ENCODE peak calls at places on chromosomes 3 and 15, in ten cellular contexts. C, Z, E, B, W, V, L, P, X and N are unnamed samples.

GRCh38 chr15:90838066-90838465 is 30.3 kb upstream of the FURIN start:
- DNase-seq in V (no peak), Z (no peak), X (no peak), L (no peak), E (no peak), W (no peak), B (no peak), P (no peak), C (no peak), N (no peak)

GRCh38 chr3:110164632-110165240 is 827.4 kb upstream of the DPPA4 start:
- DNase-seq in L (no peak), W (no peak), B (no peak), E (no peak), C (no peak), P (no peak), X (no peak), V (no peak), Z (no peak), N (no peak)

GRCh38 chr3:150349314-150350097 is 58.6 kb upstream of the TSC22D2 start:
- DNase-seq in X (no peak), B (no peak), P (no peak), W (no peak), L (no peak), C (no peak), E (no peak), Z (no peak), V (no peak), N (no peak)

GRCh38 chr3:155805802-155806618 is at the start of gene C3orf33:
- DNase-seq in E (peak; percentile 73), B (peak; percentile 84), Z (peak; percentile 95), X (no peak), W (peak; percentile 73), V (peak; percentile 91), C (peak; percentile 84), P (no peak), L (peak; percentile 30), N (peak; percentile 41)

GRCh38 chr3:143121240-143122088 is 1.9 kb downstream of the CHST2 start:
- DNase-seq in L (no peak), X (no peak), B (peak; percentile 85), C (peak; percentile 9), V (peak; percentile 44), P (no peak), Z (peak; percentile 60), E (peak; percentile 53), W (peak; percentile 82), N (no peak)

GRCh38 chr3:44419923-44420650 is 57.4 kb downstream of the ZNF445 start:
- DNase-seq in Z (no peak), W (no peak), B (no peak), P (no peak), E (no peak), L (no peak), X (no peak), C (no peak), V (no peak), N (no peak)

GRCh38 chr3:14290631-14291385 is 111.6 kb upstream of the SLC6A6 start:
- DNase-seq in V (no peak), L (no peak), X (no peak), E (no peak), P (no peak), C (no peak), B (no peak), Z (no peak), W (no peak), N (no peak)

GRCh38 chr3:356947-357346 is 160.4 kb downstream of the CHL1 start:
- DNase-seq in Z (no peak), V (no peak), W (no peak), E (no peak), L (no peak), B (no peak), P (no peak), X (no peak), C (no peak), N (no peak)

GRCh38 chr3:112848196-112848595 is 1.5 kb upstream of the CD200R1L start:
- DNase-seq in P (no peak), V (no peak), B (no peak), W (no peak), X (no peak), Z (no peak), C (no peak), L (no peak), E (no peak), N (no peak)

GRCh38 chr3:67386446-67386845 is 268.0 kb downstream of the SUCLG2 start:
- DNase-seq in C (no peak), Z (no peak), X (no peak), E (no peak), V (no peak), P (no peak), W (no peak), L (no peak), B (no peak), N (no peak)

GRCh38 chr3:180983136-180983535 is 6.4 kb downstream of the DNAJC19 start:
- DNase-seq in V (no peak), B (no peak), P (no peak), W (no peak), L (no peak), X (no peak), Z (no peak), E (no peak), C (no peak), N (no peak)

GRCh38 chr15:82624008-82624407 is 23.2 kb downstream of the CPEB1 start:
- DNase-seq in E (no peak), L (no peak), W (no peak), P (no peak), V (no peak), Z (no peak), X (no peak), B (no peak), C (no peak), N (no peak)

GRCh38 chr3:172034786-172035685 is 4.3 kb upstream of the FNDC3B start:
- DNase-seq in C (no peak), V (peak; percentile 57), B (peak; percentile 58), Z (peak; percentile 31), P (no peak), W (peak; percentile 37), L (no peak), E (no peak), X (no peak), N (peak; percentile 37)

GRCh38 chr3:120688121-120688520 is 6.1 kb upstream of the HGD start:
- DNase-seq in B (no peak), W (no peak), P (peak; percentile 55), L (no peak), E (no peak), X (no peak), V (no peak), C (no peak), Z (no peak), N (no peak)

GRCh38 chr3:188006726-188007393 is 147.1 kb upstream of the LPP start:
- DNase-seq in X (no peak), E (peak; percentile 94), P (no peak), L (no peak), V (no peak), C (no peak), W (no peak), B (no peak), Z (no peak), N (no peak)

GRCh38 chr3:124791142-124791541 is 60.9 kb downstream of the UMPS start:
- DNase-seq in C (no peak), L (no peak), P (no peak), V (no peak), B (no peak), Z (no peak), E (no peak), W (no peak), X (no peak), N (no peak)

GRCh38 chr3:149790265-149790664 is 2.1 kb downstream of the ANKUB1 start:
- DNase-seq in Z (no peak), B (no peak), E (no peak), X (no peak), W (no peak), L (no peak), C (no peak), V (no peak), P (no peak), N (no peak)

GRCh38 chr3:55873523-55874254 is 386.6 kb upstream of the WNT5A start:
- DNase-seq in C (no peak), B (no peak), P (no peak), L (peak; percentile 4), X (no peak), V (no peak), E (no peak), W (no peak), Z (no peak), N (no peak)

GRCh38 chr15:34647569-34648334 is 64.3 kb upstream of the GOLGA8B start:
- DNase-seq in Z (no peak), B (peak; percentile 3), P (no peak), L (no peak), C (no peak), X (no peak), W (no peak), V (peak; percentile 44), E (no peak), N (no peak)
- TF ChIP-seq MAX in Z (no peak), B (no peak), P (no peak), L (no peak), C (no peak), X (no peak), W (no peak), V (no peak), E (no peak), N (no peak)

GRCh38 chr15:80695099-80695910 is at the start of gene ABHD17C:
- DNase-seq in V (peak; percentile 87), C (peak; percentile 60), L (peak; percentile 9), E (peak; percentile 51), X (no peak), P (no peak), W (peak; percentile 58), Z (peak; percentile 92), B (peak; percentile 59), N (no peak)
- TF ChIP-seq MAX in V (no peak), C (peak; percentile 62), L (peak; percentile 75), E (no peak), X (peak; percentile 80), P (peak; percentile 38), W (peak; percentile 81), Z (peak; percentile 38), B (no peak), N (peak; percentile 20)

GRCh38 chr3:183378951-183379350 is 49.5 kb downstream of the MCF2L2 start:
- DNase-seq in W (no peak), V (no peak), L (peak; percentile 6), C (no peak), P (no peak), E (no peak), X (no peak), Z (no peak), B (no peak), N (no peak)
- TF ChIP-seq MAX in W (no peak), V (no peak), L (no peak), C (no peak), P (no peak), E (no peak), X (no peak), Z (no peak), B (no peak), N (no peak)

GRCh38 chr15:50593761-50594160 is 47.3 kb upstream of the USP50 start:
- DNase-seq in C (no peak), V (no peak), B (no peak), Z (no peak), L (no peak), E (no peak), X (no peak), W (no peak), P (no peak), N (no peak)
- TF ChIP-seq MAX in C (no peak), V (no peak), B (no peak), Z (no peak), L (no peak), E (no peak), X (no peak), W (no peak), P (no peak), N (no peak)